ENCODE peak calls at places on chromosomes 5 and 9, in eight cellular contexts. E is endothelial cell of umbilical vein; V is RWPE1; A is stimulated activated CD4-positive, alpha-beta T cell treated with anti-CD3 and anti-CD28 coated beads, Interleukin-15, amount 100 ng/mL, for 1 hour; H is NCI-H460; D is germinal center; W is iPS-NIHi11; I is stromal cell of bone marrow. C is an unnamed sample.

GRCh38 chr5:153490124-153491085 is at the start of gene GRIA1:
- DNase-seq in W (peak), D (no peak), E (no peak), H (no peak), A (no peak), V (no peak), I (no peak), C (no peak)

GRCh38 chr5:139696894-139697658 is 48.9 kb downstream of the CXXC5 start:
- DNase-seq in H (no peak), A (no peak), I (peak), W (peak), D (no peak), E (peak), V (peak), C (peak)

GRCh38 chr5:63240063-63240755 is 661.6 kb downstream of the LRRC70 start:
- DNase-seq in D (no peak), V (no peak), A (no peak), I (no peak), W (no peak), H (no peak), E (no peak), C (peak)

GRCh38 chr5:157575096-157575872 is at the start of gene ADAM19:
- DNase-seq in H (no peak), I (no peak), V (peak), W (peak), E (peak), A (no peak), D (peak), C (peak)

GRCh38 chr9:91905958-91906585 is 44.0 kb downstream of the ROR2 start:
- DNase-seq in A (no peak), I (no peak), W (no peak), E (no peak), V (peak), H (no peak), D (no peak), C (no peak)

GRCh38 chr9:135075234-135076142 is 12.0 kb upstream of the OLFM1 start:
- DNase-seq in W (peak), I (no peak), D (no peak), V (peak), A (no peak), E (no peak), H (peak), C (no peak)

GRCh38 chr9:32427111-32427873 is 42.8 kb downstream of the ACO1 start:
- DNase-seq in H (no peak), E (no peak), D (no peak), V (no peak), W (no peak), I (peak), A (no peak), C (no peak)

GRCh38 chr5:132203464-132203818 is 24.2 kb downstream of the P4HA2 start:
- DNase-seq in W (no peak), E (no peak), A (no peak), I (peak), D (no peak), V (no peak), H (no peak), C (no peak)

GRCh38 chr9:91220491-91221135 is 141.1 kb downstream of the AUH start:
- DNase-seq in E (no peak), V (no peak), W (no peak), I (no peak), A (no peak), D (no peak), H (no peak), C (no peak)

GRCh38 chr5:67059747-67060490 is 136.7 kb downstream of the CD180 start:
- DNase-seq in V (peak), E (peak), D (no peak), H (no peak), A (no peak), W (no peak), I (no peak), C (peak)

GRCh38 chr9:88523056-88523455 is 11.9 kb upstream of the NXNL2 start:
- DNase-seq in H (no peak), V (peak), I (no peak), D (no peak), W (no peak), A (no peak), E (no peak), C (no peak)

GRCh38 chr9:132597073-132597775 is 14.8 kb downstream of the BARHL1 start:
- DNase-seq in H (no peak), D (no peak), E (no peak), W (no peak), A (no peak), V (no peak), I (no peak), C (peak)

GRCh38 chr5:63768221-63768620 is 194.0 kb downstream of the HTR1A start:
- DNase-seq in A (no peak), H (no peak), V (no peak), D (no peak), W (no peak), I (no peak), E (no peak), C (no peak)

GRCh38 chr5:80255425-80255751 is 460 bp downstream of the SERINC5 start:
- DNase-seq in H (peak), W (peak), A (no peak), V (peak), E (no peak), D (no peak), I (peak), C (no peak)

GRCh38 chr5:132090107-132090506 is 16.5 kb downstream of the CSF2 start:
- DNase-seq in A (no peak), W (no peak), V (peak), H (no peak), I (no peak), D (no peak), E (peak), C (peak)

GRCh38 chr9:70484232-70485130 is 70.0 kb upstream of the KLF9 start:
- DNase-seq in V (peak), I (peak), A (no peak), D (peak), H (peak), W (peak), E (peak), C (peak)

GRCh38 chr5:176661676-176662075 is 14.4 kb downstream of the TSPAN17 start:
- DNase-seq in V (no peak), H (no peak), W (no peak), D (no peak), A (no peak), E (no peak), I (no peak), C (no peak)

GRCh38 chr9:7640205-7640604 is 159.4 kb downstream of the DMAC1 start:
- DNase-seq in I (peak), D (no peak), V (no peak), A (no peak), H (no peak), W (no peak), E (no peak), C (no peak)

GRCh38 chr9:99023831-99024230 is 80.1 kb downstream of the COL15A1 start:
- DNase-seq in A (no peak), D (no peak), V (no peak), I (no peak), E (no peak), W (peak), H (no peak), C (no peak)

GRCh38 chr9:10112798-10113197 is 500.0 kb downstream of the PTPRD start:
- DNase-seq in D (no peak), V (no peak), A (no peak), H (no peak), E (no peak), I (no peak), W (no peak), C (no peak)

GRCh38 chr5:10115669-10116068 is 134.0 kb downstream of the ATPSCKMT start:
- DNase-seq in W (no peak), V (no peak), H (no peak), A (no peak), E (no peak), D (no peak), I (no peak), C (no peak)

GRCh38 chr5:90802695-90803317 is 244.2 kb downstream of the ADGRV1 start:
- DNase-seq in V (peak), D (peak), I (no peak), A (no peak), W (peak), H (peak), E (peak), C (peak)

GRCh38 chr5:170025853-170026252 is 45.6 kb upstream of the INSYN2B start:
- DNase-seq in V (no peak), A (no peak), H (no peak), I (no peak), E (no peak), W (no peak), D (no peak), C (no peak)

GRCh38 chr9:131282688-131283422 is 6.5 kb upstream of the FAM78A start:
- DNase-seq in V (peak), W (peak), D (no peak), I (no peak), A (no peak), E (peak), H (no peak), C (no peak)

GRCh38 chr5:117638581-117638980 is 1064.0 kb upstream of the SEMA6A start:
- DNase-seq in W (no peak), H (no peak), A (no peak), I (no peak), D (no peak), E (no peak), V (no peak), C (no peak)

GRCh38 chr9:87714819-87715218 is 11.1 kb upstream of the CTSL start:
- DNase-seq in I (peak), H (peak), D (no peak), W (no peak), E (peak), V (peak), A (no peak), C (peak)

GRCh38 chr5:15555176-15555575 is 55.2 kb downstream of the FBXL7 start:
- DNase-seq in W (no peak), D (no peak), I (no peak), A (no peak), V (no peak), H (no peak), E (no peak), C (no peak)

GRCh38 chr9:7974335-7975005 is 174.9 kb upstream of the DMAC1 start:
- DNase-seq in W (no peak), V (no peak), I (no peak), E (no peak), H (no peak), D (peak), A (no peak), C (no peak)

GRCh38 chr9:68896495-68896894 is 117.4 kb downstream of the PRKACG start:
- DNase-seq in D (no peak), H (no peak), W (no peak), A (no peak), I (no peak), E (no peak), V (no peak), C (no peak)

GRCh38 chr5:57383093-57383861 is 99.3 kb downstream of the ACTBL2 start:
- DNase-seq in E (peak), A (no peak), I (peak), W (peak), H (peak), V (peak), D (no peak), C (peak)

GRCh38 chr9:134128727-134129679 is 6.9 kb upstream of the WDR5 start:
- DNase-seq in W (no peak), A (no peak), I (no peak), V (no peak), H (no peak), E (no peak), D (peak), C (no peak)

GRCh38 chr9:91727316-91727861 is 222.6 kb downstream of the ROR2 start:
- DNase-seq in V (peak), W (peak), A (no peak), D (peak), I (peak), E (peak), H (peak), C (peak)

GRCh38 chr5:116492016-116492623 is 82.5 kb downstream of the SEMA6A start:
- DNase-seq in D (no peak), E (no peak), I (peak), H (no peak), W (no peak), V (peak), A (no peak), C (no peak)

GRCh38 chr9:101480386-101480785 is 44.8 kb upstream of the ALDOB start:
- DNase-seq in A (no peak), H (no peak), D (no peak), V (peak), W (no peak), E (no peak), I (no peak), C (no peak)

GRCh38 chr9:118992813-118993747 is 376.2 kb downstream of the BRINP1 start:
- DNase-seq in W (peak), V (no peak), A (no peak), E (no peak), H (no peak), D (no peak), I (no peak), C (no peak)

GRCh38 chr9:104682642-104683041 is 11.7 kb upstream of the OR13D1 start:
- DNase-seq in A (no peak), I (peak), V (peak), W (peak), H (peak), D (peak), E (peak), C (peak)

C was measured in dermis microvascular lymphatic vessel endothelial cell.